ENCODE peak calls at places on chromosomes 6 and 20, in four cellular contexts. One of them, this sample, is unnamed. For H3K27me3, the result is how much of the 10 kb centered on the place peaks cover.

GRCh38 chr6:63764318-63764916 is 128.8 kb downstream of the PHF3 start:
- DNase-seq in IMR-90: peak
- DNase-seq in CD8-positive, alpha-beta T cell: no peak
- DNase-seq in neural progenitor cell: peak
- DNase-seq in this sample: no peak

GRCh38 chr6:33841868-33842267 is 38.1 kb upstream of the MLN start:
- DNase-seq in IMR-90: no peak
- DNase-seq in CD8-positive, alpha-beta T cell: no peak
- DNase-seq in neural progenitor cell: no peak
- DNase-seq in this sample: no peak

GRCh38 chr6:43809417-43810305 is 39.6 kb downstream of the VEGFA start:
- DNase-seq in IMR-90: peak
- DNase-seq in CD8-positive, alpha-beta T cell: no peak
- DNase-seq in neural progenitor cell: no peak
- DNase-seq in this sample: peak

GRCh38 chr6:29201966-29202365 is 31.3 kb downstream of the OR2J2 start:
- DNase-seq in IMR-90: no peak
- DNase-seq in CD8-positive, alpha-beta T cell: no peak
- DNase-seq in neural progenitor cell: no peak
- DNase-seq in this sample: no peak

GRCh38 chr20:44475694-44476560 is at the start of gene TTPAL:
- DNase-seq in IMR-90: peak
- DNase-seq in CD8-positive, alpha-beta T cell: peak
- DNase-seq in neural progenitor cell: peak
- DNase-seq in this sample: peak

GRCh38 chr20:35000922-35001595 is 45.4 kb downstream of the MYH7B start:
- DNase-seq in IMR-90: no peak
- DNase-seq in CD8-positive, alpha-beta T cell: no peak
- DNase-seq in neural progenitor cell: no peak
- DNase-seq in this sample: no peak

GRCh38 chr20:50041238-50041915 is 58.6 kb downstream of the SNAI1 start:
- DNase-seq in IMR-90: no peak
- DNase-seq in CD8-positive, alpha-beta T cell: no peak
- DNase-seq in neural progenitor cell: no peak
- DNase-seq in this sample: no peak

GRCh38 chr20:57851025-57851682 is 141.3 kb upstream of the PMEPA1 start:
- DNase-seq in IMR-90: no peak
- DNase-seq in CD8-positive, alpha-beta T cell: no peak
- DNase-seq in neural progenitor cell: no peak
- DNase-seq in this sample: no peak

GRCh38 chr6:170358496-170358895 is 51.9 kb downstream of the FAM120B start:
- DNase-seq in IMR-90: no peak
- DNase-seq in CD8-positive, alpha-beta T cell: no peak
- DNase-seq in neural progenitor cell: no peak
- DNase-seq in this sample: peak

GRCh38 chr20:17407550-17407949 is 123.6 kb downstream of the BFSP1 start:
- DNase-seq in IMR-90: no peak
- DNase-seq in CD8-positive, alpha-beta T cell: no peak
- DNase-seq in neural progenitor cell: no peak
- DNase-seq in this sample: no peak

GRCh38 chr6:24495516-24495847 is 713 bp downstream of the ALDH5A1 start:
- DNase-seq in IMR-90: peak
- DNase-seq in CD8-positive, alpha-beta T cell: peak
- DNase-seq in neural progenitor cell: peak
- DNase-seq in this sample: peak

GRCh38 chr20:11675920-11676617 is 241.6 kb upstream of the BTBD3 start:
- DNase-seq in IMR-90: peak
- DNase-seq in CD8-positive, alpha-beta T cell: no peak
- DNase-seq in neural progenitor cell: peak
- DNase-seq in this sample: no peak

GRCh38 chr20:41150664-41151063 is 13.3 kb downstream of the PLCG1 start:
- DNase-seq in IMR-90: peak
- DNase-seq in CD8-positive, alpha-beta T cell: no peak
- DNase-seq in neural progenitor cell: no peak
- DNase-seq in this sample: no peak

GRCh38 chr6:32120573-32121059 is 7.4 kb downstream of the ATF6B start:
- DNase-seq in IMR-90: no peak
- DNase-seq in CD8-positive, alpha-beta T cell: no peak
- DNase-seq in neural progenitor cell: no peak
- DNase-seq in this sample: no peak

GRCh38 chr6:47188588-47189021 is 121.1 kb downstream of the TNFRSF21 start:
- DNase-seq in IMR-90: peak
- DNase-seq in CD8-positive, alpha-beta T cell: no peak
- DNase-seq in neural progenitor cell: no peak
- DNase-seq in this sample: no peak

GRCh38 chr6:149138093-149138492 is 179.4 kb upstream of the TAB2 start:
- DNase-seq in IMR-90: no peak
- DNase-seq in CD8-positive, alpha-beta T cell: no peak
- DNase-seq in neural progenitor cell: no peak
- DNase-seq in this sample: no peak

GRCh38 chr6:98648211-98648914 is 186.0 kb upstream of the POU3F2 start:
- DNase-seq in IMR-90: no peak
- DNase-seq in CD8-positive, alpha-beta T cell: no peak
- DNase-seq in neural progenitor cell: no peak
- DNase-seq in this sample: no peak

GRCh38 chr20:63129991-63130653 is 85.8 kb downstream of the YTHDF1 start:
- DNase-seq in IMR-90: no peak
- DNase-seq in CD8-positive, alpha-beta T cell: no peak
- DNase-seq in neural progenitor cell: peak
- DNase-seq in this sample: no peak

GRCh38 chr6:27375613-27376079 is 12.9 kb upstream of the ZNF391 start:
- DNase-seq in IMR-90: no peak
- DNase-seq in CD8-positive, alpha-beta T cell: no peak
- DNase-seq in neural progenitor cell: peak
- DNase-seq in this sample: no peak

GRCh38 chr20:31661625-31662371 is 24.1 kb downstream of the COX4I2 start:
- DNase-seq in IMR-90: peak
- DNase-seq in CD8-positive, alpha-beta T cell: peak
- DNase-seq in neural progenitor cell: peak
- DNase-seq in this sample: peak

GRCh38 chr6:161639772-161640171 is 365.9 kb upstream of the AGPAT4 start:
- DNase-seq in IMR-90: no peak
- DNase-seq in CD8-positive, alpha-beta T cell: no peak
- DNase-seq in neural progenitor cell: peak
- DNase-seq in this sample: no peak

DNA sequence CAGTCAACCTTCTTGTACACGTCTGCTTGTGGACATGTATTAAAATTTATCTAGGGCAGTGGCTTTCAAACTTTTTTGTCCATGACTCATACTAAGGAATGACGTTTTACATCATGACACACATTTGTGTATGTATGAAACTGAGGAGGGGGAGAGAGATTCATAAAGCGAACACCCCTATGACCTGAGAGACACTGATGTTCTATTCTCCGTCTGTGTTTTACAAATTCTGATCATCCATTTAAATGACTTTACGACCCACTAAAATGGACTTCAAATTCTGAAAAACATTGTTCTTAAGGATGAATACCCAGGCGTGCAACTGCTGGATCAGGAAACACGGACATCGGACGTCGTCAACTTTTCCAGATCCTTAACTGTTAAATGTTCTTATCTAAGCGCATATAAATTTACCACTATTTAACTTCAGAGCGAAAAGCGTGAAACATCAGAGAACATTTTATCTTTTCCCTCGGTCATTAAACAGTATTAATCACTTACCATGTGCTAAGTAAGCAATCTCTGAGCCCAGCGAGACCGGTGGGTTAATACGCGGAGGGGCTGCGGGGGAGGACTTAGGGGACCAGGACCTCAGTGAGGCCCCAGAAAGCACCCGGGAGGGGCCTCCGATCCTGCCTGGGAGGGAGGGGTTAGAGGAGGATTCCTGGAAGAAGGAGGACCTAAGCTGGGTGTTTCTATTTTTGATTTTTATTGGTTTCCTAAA is 1.2 kb downstream of the PLAGL1 start:
- DNase-seq in IMR-90: peak
- DNase-seq in CD8-positive, alpha-beta T cell: peak
- DNase-seq in neural progenitor cell: peak
- DNase-seq in this sample: peak
- H3K4me3 ChIP-seq in IMR-90: peak
- H3K4me3 ChIP-seq in CD8-positive, alpha-beta T cell: no peak
- H3K4me3 ChIP-seq in neural progenitor cell: peak
- H3K4me3 ChIP-seq in this sample: no peak

GRCh38 chr20:60316759-60317158 is 358.5 kb downstream of the CDH26 start:
- DNase-seq in IMR-90: no peak
- DNase-seq in CD8-positive, alpha-beta T cell: no peak
- DNase-seq in neural progenitor cell: no peak
- DNase-seq in this sample: no peak
- H3K27me3 ChIP-seq in IMR-90: under half
- H3K27me3 ChIP-seq in CD8-positive, alpha-beta T cell: under half
- H3K27me3 ChIP-seq in neural progenitor cell: under half
- H3K27me3 ChIP-seq in this sample: under half

GRCh38 chr6:157077251-157077650 is 246.1 kb downstream of the TMEM242 start:
- DNase-seq in IMR-90: no peak
- DNase-seq in CD8-positive, alpha-beta T cell: no peak
- DNase-seq in neural progenitor cell: no peak
- DNase-seq in this sample: no peak

GRCh38 chr6:157074969-157075368 is 248.3 kb downstream of the TMEM242 start:
- DNase-seq in IMR-90: no peak
- DNase-seq in CD8-positive, alpha-beta T cell: no peak
- DNase-seq in neural progenitor cell: no peak
- DNase-seq in this sample: no peak

GRCh38 chr6:157075549-157076426 is 247.5 kb downstream of the TMEM242 start:
- DNase-seq in IMR-90: peak
- DNase-seq in CD8-positive, alpha-beta T cell: no peak
- DNase-seq in neural progenitor cell: no peak
- DNase-seq in this sample: no peak

GRCh38 chr6:157078326-157078725 is 245.0 kb downstream of the TMEM242 start:
- DNase-seq in IMR-90: no peak
- DNase-seq in CD8-positive, alpha-beta T cell: no peak
- DNase-seq in neural progenitor cell: no peak
- DNase-seq in this sample: no peak

GRCh38 chr6:157076427-157076774 is 246.9 kb downstream of the TMEM242 start:
- DNase-seq in IMR-90: no peak
- DNase-seq in CD8-positive, alpha-beta T cell: no peak
- DNase-seq in neural progenitor cell: no peak
- DNase-seq in this sample: no peak
- H3K4me3 ChIP-seq in IMR-90: no peak
- H3K4me3 ChIP-seq in CD8-positive, alpha-beta T cell: no peak
- H3K4me3 ChIP-seq in neural progenitor cell: no peak
- H3K4me3 ChIP-seq in this sample: no peak

DNA sequence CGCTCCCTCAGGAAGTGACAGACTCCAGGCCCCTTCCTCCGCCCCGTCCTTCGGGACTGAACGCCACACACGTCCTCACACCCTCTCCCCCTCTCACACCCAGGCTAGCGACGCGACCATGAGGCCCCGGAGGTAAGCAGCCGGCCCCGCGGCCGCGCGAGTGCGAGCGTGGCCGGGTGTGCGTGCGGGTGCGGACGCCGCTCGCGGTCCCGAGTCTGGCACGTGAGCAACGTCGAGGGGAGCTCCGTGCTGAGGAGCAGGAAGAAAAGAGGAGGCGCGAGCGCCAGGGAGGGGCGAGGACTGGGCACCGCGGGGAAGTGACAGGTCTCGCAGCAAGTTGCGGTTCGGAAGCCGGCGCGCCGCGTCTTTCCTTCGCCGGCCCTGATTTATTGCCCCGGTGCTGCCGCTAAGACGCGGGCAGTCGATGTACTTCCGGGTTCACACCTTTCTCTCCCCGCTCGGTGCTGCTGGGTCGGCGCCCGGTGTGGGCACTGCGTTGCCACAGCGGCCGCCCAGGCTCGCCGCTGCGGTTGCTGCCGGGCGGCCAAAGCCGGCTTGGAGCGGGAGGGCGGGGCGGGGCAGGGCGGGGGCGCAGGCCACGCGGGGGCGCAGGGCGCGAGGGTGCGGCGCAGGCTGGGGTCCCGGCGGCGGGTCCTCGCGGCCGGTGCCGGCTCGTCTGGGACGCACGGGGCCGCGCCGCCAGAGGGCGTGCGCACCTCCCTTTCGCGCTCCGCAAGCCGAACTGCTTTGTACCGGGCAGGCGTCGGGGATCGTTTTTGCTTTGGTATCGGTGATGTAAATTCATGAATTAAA is 15.8 kb upstream of the LIN28B start:
- DNase-seq in IMR-90: peak
- DNase-seq in CD8-positive, alpha-beta T cell: no peak
- DNase-seq in neural progenitor cell: peak
- DNase-seq in this sample: peak
- H3K27me3 ChIP-seq in IMR-90: under half
- H3K27me3 ChIP-seq in CD8-positive, alpha-beta T cell: under half
- H3K27me3 ChIP-seq in neural progenitor cell: under half
- H3K27me3 ChIP-seq in this sample: half or more

GRCh38 chr6:158229823-158230222 is 61.7 kb downstream of the GTF2H5 start:
- DNase-seq in IMR-90: no peak
- DNase-seq in CD8-positive, alpha-beta T cell: no peak
- DNase-seq in neural progenitor cell: no peak
- DNase-seq in this sample: no peak
- H3K4me3 ChIP-seq in IMR-90: no peak
- H3K4me3 ChIP-seq in CD8-positive, alpha-beta T cell: no peak
- H3K4me3 ChIP-seq in neural progenitor cell: no peak
- H3K4me3 ChIP-seq in this sample: no peak